ENCODE peak calls at places on chromosomes 6 and 20, in nine cellular contexts. W, K, G, Z, U, V, M, I and Y are unnamed samples.

GRCh38 chr6:166314454-166314853 is 6.3 kb upstream of the PRR18 start:
- DNase-seq in W (peak; percentile 72), K (no peak), G (no peak), Z (no peak), U (no peak), V (no peak), M (no peak), I (no peak), Y (no peak)

GRCh38 chr20:1293641-1294379 is 27.7 kb downstream of the SNPH start:
- DNase-seq in W (no peak), K (no peak), G (no peak), Z (no peak), U (no peak), V (no peak), M (no peak), I (peak; percentile 42), Y (no peak)

GRCh38 chr6:393391-394221 is 2.1 kb downstream of the IRF4 start:
- DNase-seq in W (no peak), K (peak; percentile 48), G (no peak), Z (peak; percentile 54), U (no peak), V (no peak), M (no peak), I (no peak), Y (no peak)

GRCh38 chr6:143700684-143701342 is 23.0 kb downstream of the PHACTR2 start:
- DNase-seq in W (no peak), K (no peak), G (no peak), Z (no peak), U (peak; percentile 89), V (no peak), M (no peak), I (no peak), Y (no peak)

GRCh38 chr6:41065550-41066026 is 6.6 kb downstream of the OARD1 start:
- DNase-seq in W (no peak), K (no peak), G (no peak), Z (no peak), U (no peak), V (no peak), M (no peak), I (no peak), Y (no peak)

GRCh38 chr6:27605401-27606342 is 132.8 kb upstream of the ZNF184 start:
- DNase-seq in W (no peak), K (no peak), G (no peak), Z (no peak), U (peak; percentile 59), V (no peak), M (no peak), I (no peak), Y (no peak)

GRCh38 chr6:53361549-53362031 is 12.8 kb upstream of the ELOVL5 start:
- DNase-seq in W (no peak), K (no peak), G (no peak), Z (no peak), U (peak; percentile 30), V (no peak), M (peak; percentile 50), I (no peak), Y (no peak)

GRCh38 chr20:51042657-51043247 is 19.8 kb upstream of the KCNG1 start:
- DNase-seq in W (no peak), K (no peak), G (no peak), Z (no peak), U (no peak), V (no peak), M (no peak), I (no peak), Y (no peak)

GRCh38 chr6:146498309-146498708 is 45.3 kb upstream of the RAB32 start:
- DNase-seq in W (no peak), K (no peak), G (no peak), Z (no peak), U (no peak), V (no peak), M (no peak), I (no peak), Y (no peak)

GRCh38 chr20:53921443-53921973 is 148.9 kb downstream of the BCAS1 start:
- DNase-seq in W (no peak), K (no peak), G (no peak), Z (no peak), U (no peak), V (no peak), M (no peak), I (no peak), Y (no peak)

GRCh38 chr6:150992279-150992678 is 126.8 kb downstream of the MTHFD1L start:
- DNase-seq in W (no peak), K (no peak), G (no peak), Z (no peak), U (no peak), V (no peak), M (no peak), I (no peak), Y (no peak)

GRCh38 chr20:59972037-59972801 is 14.0 kb downstream of the CDH26 start:
- DNase-seq in W (no peak), K (no peak), G (peak; percentile 86), Z (no peak), U (no peak), V (no peak), M (no peak), I (no peak), Y (no peak)

GRCh38 chr6:333379-334002 is 41.2 kb downstream of the DUSP22 start:
- DNase-seq in W (no peak), K (peak; percentile 4), G (no peak), Z (peak; percentile 62), U (peak; percentile 18), V (no peak), M (no peak), I (peak; percentile 61), Y (no peak)

GRCh38 chr20:60237981-60238380 is 279.8 kb downstream of the CDH26 start:
- DNase-seq in W (no peak), K (no peak), G (no peak), Z (no peak), U (no peak), V (no peak), M (no peak), I (no peak), Y (no peak)

DNA sequence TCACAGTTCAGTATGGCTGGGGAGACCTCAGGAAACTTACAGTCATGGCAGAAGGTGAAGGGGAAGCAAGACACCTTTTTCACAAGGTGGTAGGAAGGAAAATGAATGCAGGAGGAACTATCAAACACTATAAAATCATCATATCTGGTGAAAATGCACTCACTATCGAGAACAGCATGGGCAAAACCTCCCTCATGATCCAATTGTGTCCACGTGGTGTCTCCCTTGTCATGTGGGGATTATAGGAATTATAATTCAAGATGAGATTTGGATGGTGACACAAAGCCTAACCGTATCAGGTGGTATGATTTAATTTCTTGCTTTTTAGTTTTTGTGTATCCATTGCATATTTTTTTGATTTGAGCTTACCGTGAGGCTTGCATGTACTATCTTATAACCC is 133.2 kb upstream of the SYNCRIP start:
- DNase-seq in W (no peak), K (no peak), G (no peak), Z (no peak), U (no peak), V (no peak), M (no peak), I (no peak), Y (no peak)
- TF ChIP-seq CTCF in W (no peak), K (no peak), G (peak; percentile 59), Z (no peak), U (peak; percentile 4), V (no peak), M (no peak), I (no peak), Y (no peak)

DNA sequence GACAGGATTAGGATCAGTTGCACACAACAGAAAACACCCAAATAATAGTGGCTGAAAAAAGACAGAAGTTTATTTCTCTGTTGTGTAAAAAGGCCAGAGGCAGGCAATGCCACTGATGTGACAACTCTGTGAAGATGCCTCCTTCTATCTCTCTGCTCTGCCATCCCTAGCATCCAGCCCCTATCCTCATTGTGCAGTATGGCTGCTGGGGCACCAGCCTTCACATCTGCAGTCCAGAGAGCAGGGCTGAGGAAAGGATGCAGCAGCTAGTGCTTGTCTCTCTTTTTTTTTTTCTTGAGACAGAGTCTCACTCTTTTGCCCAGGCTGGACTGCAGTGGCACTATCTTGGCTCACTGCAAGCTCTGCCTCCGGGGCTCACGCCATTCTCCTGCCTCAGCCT is 6.4 kb upstream of the ADA start:
- DNase-seq in W (no peak), K (no peak), G (no peak), Z (no peak), U (no peak), V (no peak), M (no peak), I (no peak), Y (no peak)
- TF ChIP-seq CTCF in W (no peak), K (no peak), G (no peak), Z (no peak), U (no peak), V (no peak), M (no peak), I (no peak), Y (no peak)

DNA sequence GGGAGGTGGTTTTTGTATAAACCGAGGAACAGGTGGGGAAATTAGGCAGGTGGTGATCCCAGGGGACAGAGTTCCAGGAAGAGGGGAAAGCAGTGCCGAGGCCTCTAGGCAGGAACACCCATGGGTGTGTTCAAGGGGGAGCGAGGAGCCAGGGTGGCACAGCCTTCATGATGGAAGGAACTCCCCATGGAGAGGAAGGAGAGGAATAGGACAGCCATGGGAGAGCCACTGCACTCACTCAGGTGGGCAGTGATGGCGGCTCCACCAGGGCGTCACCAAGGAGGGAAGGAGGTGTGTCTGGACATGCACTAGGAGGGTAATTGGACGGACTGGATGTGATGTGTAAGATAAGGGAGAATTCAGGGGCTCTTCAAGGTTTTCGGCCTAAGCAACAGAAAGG is 98.2 kb downstream of the THBS2 start:
- DNase-seq in W (peak; percentile 38), K (no peak), G (no peak), Z (no peak), U (no peak), V (no peak), M (no peak), I (no peak), Y (no peak)
- TF ChIP-seq CTCF in W (no peak), K (no peak), G (no peak), Z (no peak), U (no peak), V (no peak), M (no peak), I (no peak), Y (no peak)

GRCh38 chr6:113461153-113461897 is 395.8 kb upstream of the MARCKS start:
- DNase-seq in W (no peak), K (no peak), G (no peak), Z (no peak), U (peak; percentile 52), V (no peak), M (no peak), I (no peak), Y (no peak)
- TF ChIP-seq CTCF in W (peak; percentile 41), K (no peak), G (peak; percentile 17), Z (no peak), U (peak; percentile 16), V (peak; percentile 22), M (no peak), I (no peak), Y (no peak)